ENCODE peak calls at places on chromosomes 12 and 14, in eight cellular contexts. N is transverse colon, C is A549, P is upper lobe of left lung, M is stomach, D is testis, B is gastrocnemius medialis, E is esophagus muscularis mucosa. O is an unnamed sample.

GRCh38 chr14:102502571-102502970 is 7.0 kb downstream of the ANKRD9 start:
- DNase-seq in M (no peak), P (no peak), B (no peak), C (no peak), N (no peak), E (no peak), D (no peak), O (no peak)

GRCh38 chr14:84825481-84825880 is 704.5 kb upstream of the FLRT2 start:
- DNase-seq in C (no peak), P (no peak), E (no peak), M (no peak), D (no peak), B (no peak), N (no peak), O (no peak)

GRCh38 chr12:26011099-26011498 is 52.6 kb downstream of the RASSF8 start:
- DNase-seq in B (no peak), C (no peak), E (no peak), M (no peak), D (no peak), N (no peak), P (no peak), O (peak)

GRCh38 chr14:72598328-72598727 is 295.6 kb downstream of the DPF3 start:
- DNase-seq in N (peak), E (no peak), P (no peak), D (no peak), C (no peak), B (no peak), M (no peak), O (no peak)

GRCh38 chr12:55927588-55928502 is at the start of gene PYM1:
- DNase-seq in C (peak), E (peak), D (peak), P (peak), N (peak), M (peak), B (peak), O (peak)

GRCh38 chr14:71029236-71029781 is 122.0 kb downstream of the PCNX1 start:
- DNase-seq in C (no peak), P (no peak), B (no peak), M (no peak), N (no peak), E (no peak), D (no peak), O (no peak)

GRCh38 chr12:92002673-92003382 is 142.8 kb downstream of the BTG1 start:
- DNase-seq in E (no peak), D (no peak), P (no peak), C (no peak), B (no peak), M (no peak), N (no peak), O (no peak)

GRCh38 chr14:63671987-63672386 is 30.3 kb upstream of the WDR89 start:
- DNase-seq in E (no peak), D (no peak), P (no peak), C (no peak), M (no peak), N (no peak), B (no peak), O (no peak)

GRCh38 chr14:22973217-22974032 is 8.9 kb downstream of the AJUBA start:
- DNase-seq in C (peak), E (no peak), M (peak), D (peak), P (no peak), N (peak), B (no peak), O (no peak)

GRCh38 chr12:22518067-22518719 is 26.1 kb downstream of the C2CD5 start:
- DNase-seq in M (peak), C (no peak), D (no peak), N (no peak), B (no peak), P (no peak), E (no peak), O (no peak)

GRCh38 chr14:103694572-103695026 is 20.7 kb downstream of the XRCC3 start:
- DNase-seq in M (no peak), C (no peak), N (no peak), D (no peak), E (no peak), B (no peak), P (no peak), O (no peak)

GRCh38 chr12:79521576-79521975 is 169.2 kb downstream of the PAWR start:
- DNase-seq in P (no peak), B (no peak), M (no peak), C (no peak), N (no peak), D (no peak), E (no peak), O (no peak)

GRCh38 chr14:55389330-55389729 is 22.3 kb downstream of the ATG14 start:
- DNase-seq in P (no peak), C (no peak), E (no peak), M (no peak), B (no peak), D (no peak), N (no peak), O (no peak)

GRCh38 chr14:58864751-58865519 is 227.2 kb downstream of the DACT1 start:
- DNase-seq in D (no peak), B (no peak), C (no peak), P (no peak), N (no peak), M (no peak), E (no peak), O (no peak)

GRCh38 chr12:68675098-68675842 is 11.5 kb upstream of the NUP107 start:
- DNase-seq in C (no peak), B (no peak), N (peak), E (no peak), D (no peak), M (peak), P (no peak), O (no peak)

GRCh38 chr14:50320279-50320678 is 8.2 kb downstream of the DMAC2L start:
- DNase-seq in D (peak), B (no peak), M (no peak), P (no peak), C (no peak), E (no peak), N (no peak), O (no peak)

GRCh38 chr12:115474525-115475353 is 790.8 kb upstream of the TBX3 start:
- DNase-seq in C (no peak), E (no peak), P (no peak), N (no peak), M (peak), B (no peak), D (no peak), O (no peak)

GRCh38 chr14:102235275-102235897 is 69.6 kb downstream of the MOK start:
- DNase-seq in N (peak), C (peak), B (peak), M (peak), P (no peak), E (no peak), D (peak), O (peak)

GRCh38 chr14:20332386-20332945 is 613 bp downstream of the CCNB1IP1 start:
- DNase-seq in D (peak), C (no peak), P (no peak), B (no peak), E (no peak), N (peak), M (no peak), O (no peak)

GRCh38 chr14:32417956-32418552 is 89.0 kb downstream of the AKAP6 start:
- DNase-seq in P (no peak), N (peak), C (no peak), B (no peak), M (peak), E (no peak), D (peak), O (no peak)

GRCh38 chr14:99273025-99273723 is 1.2 kb upstream of the BCL11B start:
- DNase-seq in P (peak), M (peak), D (peak), E (no peak), B (no peak), N (peak), C (peak), O (no peak)

GRCh38 chr12:47302111-47302597 is 222.4 kb upstream of the AMIGO2 start:
- DNase-seq in N (no peak), D (no peak), E (peak), M (no peak), P (no peak), B (no peak), C (peak), O (peak)

GRCh38 chr12:3527736-3528135 is 36.7 kb downstream of the PRMT8 start:
- DNase-seq in B (no peak), P (no peak), E (no peak), D (no peak), C (no peak), N (no peak), M (no peak), O (no peak)

GRCh38 chr12:120488057-120488660 is 7.8 kb upstream of the DYNLL1 start:
- DNase-seq in D (peak), N (no peak), M (no peak), E (no peak), C (no peak), P (no peak), B (no peak), O (peak)

GRCh38 chr14:77485256-77485655 is 13.4 kb downstream of the ISM2 start:
- DNase-seq in C (no peak), M (no peak), N (no peak), P (no peak), B (no peak), D (no peak), E (no peak), O (no peak)

GRCh38 chr14:36281309-36281708 is 39.1 kb downstream of the MBIP start:
- DNase-seq in D (no peak), C (no peak), N (no peak), E (no peak), M (no peak), B (no peak), P (no peak), O (no peak)

GRCh38 chr12:88188180-88188579 is 46.1 kb downstream of the TMTC3 start:
- DNase-seq in P (no peak), N (no peak), M (no peak), E (no peak), B (no peak), C (no peak), D (no peak), O (no peak)

GRCh38 chr14:85535316-85535715 is 5.4 kb downstream of the FLRT2 start:
- DNase-seq in C (no peak), N (no peak), M (no peak), P (no peak), E (no peak), D (no peak), B (no peak), O (no peak)

GRCh38 chr14:100434911-100435455 is 111.8 kb downstream of the SLC25A47 start:
- DNase-seq in N (no peak), P (no peak), E (no peak), D (no peak), M (no peak), C (no peak), B (no peak), O (no peak)

GRCh38 chr14:33062881-33063280 is 124.2 kb downstream of the NPAS3 start:
- DNase-seq in P (no peak), N (no peak), M (no peak), E (no peak), C (no peak), D (no peak), B (no peak), O (no peak)

GRCh38 chr12:19882418-19882817 is 443.1 kb downstream of the AEBP2 start:
- DNase-seq in C (no peak), D (no peak), N (no peak), B (no peak), E (no peak), M (no peak), P (no peak), O (peak)

GRCh38 chr12:54033106-54033979 is 493 bp downstream of the HOXC5 start:
- DNase-seq in D (peak), P (peak), M (peak), C (peak), B (no peak), E (no peak), N (no peak), O (no peak)

GRCh38 chr14:105056303-105056831 is 8.9 kb downstream of the GPR132 start:
- DNase-seq in B (no peak), N (no peak), C (no peak), P (peak), M (no peak), D (no peak), E (no peak), O (no peak)

GRCh38 chr14:105059035-105059916 is 6.0 kb downstream of the GPR132 start:
- DNase-seq in E (no peak), B (no peak), D (no peak), C (no peak), P (peak), N (no peak), M (no peak), O (no peak)

GRCh38 chr14:105059917-105060565 is 5.2 kb downstream of the GPR132 start:
- DNase-seq in C (no peak), E (no peak), B (no peak), P (peak), M (no peak), N (no peak), D (no peak), O (no peak)

GRCh38 chr14:105060751-105061427 is 4.3 kb downstream of the GPR132 start:
- DNase-seq in E (no peak), M (peak), D (no peak), P (peak), C (no peak), N (peak), B (no peak), O (no peak)

DNA sequence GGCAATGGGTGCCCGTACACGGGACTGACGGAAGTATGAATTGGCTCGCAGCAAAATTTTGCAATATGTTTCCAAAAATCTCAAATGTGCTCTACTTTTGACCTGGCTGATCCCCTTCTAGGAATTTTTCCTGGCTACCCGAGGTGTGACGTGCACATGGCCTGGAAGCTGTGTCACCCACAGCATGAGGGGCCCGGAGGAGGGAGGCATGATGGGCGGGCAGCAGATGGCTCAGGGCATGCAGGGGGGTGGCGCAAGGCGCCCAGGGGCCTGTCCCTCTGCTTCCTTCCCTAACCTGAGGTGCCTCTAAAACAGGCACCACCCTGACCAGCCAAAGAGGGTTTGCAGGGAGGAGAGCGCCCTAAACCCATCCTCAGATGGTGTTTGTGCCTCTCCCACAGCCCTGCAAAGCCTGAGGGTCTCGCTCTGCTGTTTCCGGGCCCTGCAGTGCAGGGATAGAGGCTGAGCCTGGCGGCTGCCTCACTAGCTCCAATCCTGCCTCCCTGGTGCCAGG is 6.7 kb downstream of the GPR132 start:
- DNase-seq in M (no peak), B (no peak), N (no peak), D (no peak), P (peak), C (no peak), E (no peak), O (no peak)
- TF ChIP-seq POLR2A in M (no peak), B (no peak), N (no peak), D (no peak), P (no peak), C (no peak), E (no peak), O (no peak)

GRCh38 chr12:14395059-14395778 is 29.7 kb downstream of the ATF7IP start:
- DNase-seq in D (no peak), P (no peak), E (no peak), C (no peak), M (no peak), B (no peak), N (no peak), O (no peak)

GRCh38 chr12:14393736-14394135 is 28.3 kb downstream of the ATF7IP start:
- DNase-seq in C (no peak), E (no peak), P (no peak), N (no peak), M (no peak), D (no peak), B (no peak), O (no peak)

GRCh38 chr12:14390885-14391530 is 25.5 kb downstream of the ATF7IP start:
- DNase-seq in M (no peak), B (no peak), N (no peak), D (no peak), C (no peak), P (no peak), E (no peak), O (no peak)

GRCh38 chr12:14396071-14396470 is 30.6 kb downstream of the ATF7IP start:
- DNase-seq in C (no peak), E (no peak), D (peak), M (no peak), B (no peak), N (no peak), P (no peak), O (no peak)

DNA sequence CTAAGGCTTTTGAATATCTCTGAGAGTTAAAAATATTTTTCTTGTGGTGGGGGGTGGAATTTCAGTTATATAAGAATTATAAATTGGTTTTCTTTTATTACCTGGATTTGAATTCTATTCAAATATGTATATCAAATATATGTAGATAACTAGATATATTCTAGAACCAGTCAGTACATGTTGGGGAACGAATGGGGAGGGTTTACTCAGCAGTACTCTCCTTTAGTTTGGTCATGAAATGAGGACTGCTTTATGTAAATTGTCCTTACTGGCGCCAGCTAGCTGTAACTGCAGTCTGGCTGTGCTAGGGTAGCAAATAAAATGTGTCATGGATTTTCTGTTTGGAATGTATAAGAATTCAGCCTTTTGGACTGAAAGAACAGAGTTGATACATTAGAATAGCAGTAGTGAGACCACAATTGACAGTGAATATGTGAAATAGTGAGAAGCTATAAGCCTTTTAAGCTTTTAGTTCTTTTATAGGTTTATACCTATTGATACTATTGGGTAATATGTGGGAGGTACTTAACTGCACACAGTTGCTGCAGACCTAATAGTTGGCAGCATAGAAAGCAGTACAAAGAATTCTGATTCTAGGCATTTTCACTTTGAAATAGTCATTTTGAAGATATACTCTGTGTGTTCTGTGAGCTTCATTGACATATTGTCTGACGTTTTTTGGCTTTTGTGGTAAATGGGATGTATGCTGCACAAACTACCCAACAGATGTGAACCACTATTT is 29.0 kb downstream of the ATF7IP start:
- DNase-seq in N (no peak), D (no peak), P (no peak), E (no peak), B (peak), M (peak), C (peak), O (no peak)
- TF ChIP-seq POLR2A in N (no peak), D (no peak), P (no peak), E (no peak), B (no peak), M (no peak), C (no peak), O (no peak)

DNA sequence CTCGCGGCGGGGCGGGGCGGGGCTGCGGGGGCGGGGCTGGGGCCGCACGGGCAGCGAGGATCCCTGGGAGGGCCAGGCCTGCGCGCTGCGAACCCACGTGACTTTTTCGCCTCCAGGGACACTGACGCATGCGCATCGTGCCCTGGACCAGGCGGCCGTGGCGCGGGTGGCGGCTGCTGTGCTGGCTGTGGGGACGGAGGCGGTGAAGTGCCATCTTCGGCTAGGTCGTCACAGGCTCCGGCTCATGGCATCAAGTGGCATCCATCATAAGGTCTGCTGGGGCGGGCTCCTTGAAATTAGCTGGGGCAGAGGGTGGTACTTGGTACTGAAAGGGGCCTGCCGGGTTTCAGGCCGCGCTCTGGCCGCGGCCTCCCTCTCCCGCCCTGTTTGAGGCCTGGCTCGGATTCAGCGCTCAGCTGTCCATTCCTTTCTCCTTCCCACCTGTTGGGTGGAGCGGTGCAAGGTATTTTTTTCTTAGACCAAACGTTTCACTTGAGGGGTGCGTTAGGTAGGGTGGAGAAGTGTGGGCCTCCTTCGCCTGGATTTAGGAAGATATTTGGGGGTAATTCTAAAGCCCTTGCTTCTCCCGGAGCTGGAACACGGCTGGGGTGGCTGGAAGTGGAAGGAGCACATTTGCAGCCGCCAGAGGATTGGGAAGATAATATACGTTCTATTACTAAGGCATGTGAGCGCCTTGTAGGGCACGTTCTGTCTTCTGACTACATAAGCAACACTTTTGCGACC is at the start of gene PRPF39:
- DNase-seq in M (peak), N (peak), E (peak), B (peak), D (peak), C (peak), P (peak), O (peak)
- TF ChIP-seq POLR2A in M (no peak), N (peak), E (peak), B (peak), D (peak), C (peak), P (peak), O (peak)

GRCh38 chr12:401235-402126 is at the start of gene CCDC77:
- DNase-seq in D (peak), N (peak), C (peak), E (peak), P (peak), B (peak), M (peak), O (peak)
- TF ChIP-seq POLR2A in D (no peak), N (no peak), C (no peak), E (no peak), P (no peak), B (peak), M (no peak), O (no peak)